ENCODE peak calls at places on chromosomes 6 and 20, in eight cellular contexts. One of them, this sample, is unnamed.

GRCh38 chr6:54860739-54861138 is 14.2 kb downstream of the FAM83B start:
- DNase-seq in AG10803: peak; percentile 32
- DNase-seq in fibroblast of villous mesenchyme: peak; percentile 52
- DNase-seq in stomach: no peak
- DNase-seq in fibroblast of mammary gland: peak; percentile 52
- DNase-seq in IMR-90: peak; percentile 72
- DNase-seq in astrocyte of the spinal cord: peak; percentile 72
- DNase-seq in H1: no peak
- DNase-seq in this sample: no peak

GRCh38 chr20:44208770-44209169 is 1.8 kb downstream of the OSER1 start:
- DNase-seq in AG10803: peak; percentile 50
- DNase-seq in stomach: no peak
- DNase-seq in IMR-90: peak; percentile 66
- DNase-seq in fibroblast of villous mesenchyme: peak; percentile 51
- DNase-seq in fibroblast of mammary gland: peak; percentile 51
- DNase-seq in astrocyte of the spinal cord: peak; percentile 3
- DNase-seq in H1: no peak
- DNase-seq in this sample: peak; percentile 55

GRCh38 chr6:34552620-34553019 is 3.5 kb downstream of the SPDEF start:
- DNase-seq in AG10803: no peak
- DNase-seq in fibroblast of villous mesenchyme: no peak
- DNase-seq in stomach: no peak
- DNase-seq in fibroblast of mammary gland: no peak
- DNase-seq in IMR-90: no peak
- DNase-seq in astrocyte of the spinal cord: no peak
- DNase-seq in H1: no peak
- DNase-seq in this sample: no peak

GRCh38 chr20:47995661-47996060 is 210.4 kb upstream of the SULF2 start:
- DNase-seq in astrocyte of the spinal cord: no peak
- DNase-seq in IMR-90: no peak
- DNase-seq in fibroblast of mammary gland: no peak
- DNase-seq in H1: no peak
- DNase-seq in stomach: no peak
- DNase-seq in fibroblast of villous mesenchyme: no peak
- DNase-seq in AG10803: no peak
- DNase-seq in this sample: no peak

GRCh38 chr20:19907326-19908056 is 109.7 kb upstream of the NAA20 start:
- DNase-seq in H1: no peak
- DNase-seq in astrocyte of the spinal cord: no peak
- DNase-seq in fibroblast of mammary gland: no peak
- DNase-seq in IMR-90: no peak
- DNase-seq in stomach: no peak
- DNase-seq in fibroblast of villous mesenchyme: peak; percentile 35
- DNase-seq in AG10803: no peak
- DNase-seq in this sample: no peak

GRCh38 chr20:44601801-44602204 is 19.4 kb downstream of the PKIG start:
- DNase-seq in IMR-90: peak; percentile 87
- DNase-seq in fibroblast of mammary gland: peak; percentile 84
- DNase-seq in astrocyte of the spinal cord: peak; percentile 93
- DNase-seq in H1: no peak
- DNase-seq in stomach: no peak
- DNase-seq in AG10803: peak; percentile 86
- DNase-seq in fibroblast of villous mesenchyme: peak; percentile 79
- DNase-seq in this sample: peak; percentile 32

GRCh38 chr20:10731190-10731955 is 57.6 kb upstream of the JAG1 start:
- DNase-seq in IMR-90: peak; percentile 49
- DNase-seq in stomach: no peak
- DNase-seq in astrocyte of the spinal cord: no peak
- DNase-seq in fibroblast of mammary gland: peak; percentile 37
- DNase-seq in fibroblast of villous mesenchyme: no peak
- DNase-seq in H1: no peak
- DNase-seq in AG10803: peak; percentile 25
- DNase-seq in this sample: no peak

GRCh38 chr20:46269372-46269771 is 38.9 kb downstream of the CDH22 start:
- DNase-seq in IMR-90: no peak
- DNase-seq in fibroblast of mammary gland: no peak
- DNase-seq in fibroblast of villous mesenchyme: no peak
- DNase-seq in astrocyte of the spinal cord: no peak
- DNase-seq in H1: no peak
- DNase-seq in stomach: no peak
- DNase-seq in AG10803: no peak
- DNase-seq in this sample: no peak

GRCh38 chr6:139375239-139376053 is 998 bp upstream of the CITED2 start:
- DNase-seq in astrocyte of the spinal cord: peak; percentile 98
- DNase-seq in fibroblast of villous mesenchyme: peak; percentile 99
- DNase-seq in AG10803: peak; percentile 100
- DNase-seq in stomach: peak; percentile 92
- DNase-seq in H1: peak; percentile 71
- DNase-seq in IMR-90: peak; percentile 98
- DNase-seq in fibroblast of mammary gland: peak; percentile 98
- DNase-seq in this sample: peak; percentile 98

GRCh38 chr6:20837189-20837588 is 302.9 kb downstream of the CDKAL1 start:
- DNase-seq in H1: no peak
- DNase-seq in IMR-90: no peak
- DNase-seq in astrocyte of the spinal cord: no peak
- DNase-seq in fibroblast of mammary gland: no peak
- DNase-seq in fibroblast of villous mesenchyme: no peak
- DNase-seq in stomach: no peak
- DNase-seq in AG10803: no peak
- DNase-seq in this sample: no peak

GRCh38 chr20:64228751-64229518 is 26.6 kb upstream of the PCMTD2 start:
- DNase-seq in AG10803: no peak
- DNase-seq in fibroblast of villous mesenchyme: no peak
- DNase-seq in IMR-90: no peak
- DNase-seq in astrocyte of the spinal cord: no peak
- DNase-seq in fibroblast of mammary gland: no peak
- DNase-seq in H1: no peak
- DNase-seq in stomach: no peak
- DNase-seq in this sample: no peak

GRCh38 chr20:50578778-50579165 is 68.6 kb downstream of the PTPN1 start:
- DNase-seq in fibroblast of mammary gland: no peak
- DNase-seq in IMR-90: no peak
- DNase-seq in H1: no peak
- DNase-seq in AG10803: no peak
- DNase-seq in astrocyte of the spinal cord: no peak
- DNase-seq in fibroblast of villous mesenchyme: no peak
- DNase-seq in stomach: no peak
- DNase-seq in this sample: no peak

GRCh38 chr20:51586005-51586440 is 43.5 kb upstream of the NFATC2 start:
- DNase-seq in astrocyte of the spinal cord: peak; percentile 80
- DNase-seq in IMR-90: peak; percentile 83
- DNase-seq in AG10803: peak; percentile 99
- DNase-seq in fibroblast of mammary gland: peak; percentile 97
- DNase-seq in stomach: no peak
- DNase-seq in H1: no peak
- DNase-seq in fibroblast of villous mesenchyme: peak; percentile 64
- DNase-seq in this sample: peak; percentile 87

GRCh38 chr6:143018955-143019354 is 41.7 kb upstream of the AIG1 start:
- DNase-seq in fibroblast of mammary gland: peak; percentile 68
- DNase-seq in stomach: no peak
- DNase-seq in astrocyte of the spinal cord: no peak
- DNase-seq in fibroblast of villous mesenchyme: peak; percentile 47
- DNase-seq in H1: no peak
- DNase-seq in AG10803: peak; percentile 13
- DNase-seq in IMR-90: peak; percentile 20
- DNase-seq in this sample: no peak

GRCh38 chr20:43361526-43361925 is 96.2 kb upstream of the SRSF6 start:
- DNase-seq in stomach: no peak
- DNase-seq in astrocyte of the spinal cord: no peak
- DNase-seq in fibroblast of mammary gland: no peak
- DNase-seq in fibroblast of villous mesenchyme: no peak
- DNase-seq in H1: no peak
- DNase-seq in IMR-90: no peak
- DNase-seq in AG10803: no peak
- DNase-seq in this sample: no peak

GRCh38 chr6:144953552-144954240 is 668.6 kb downstream of the UTRN start:
- DNase-seq in fibroblast of villous mesenchyme: no peak
- DNase-seq in IMR-90: peak; percentile 62
- DNase-seq in astrocyte of the spinal cord: peak; percentile 77
- DNase-seq in H1: peak; percentile 41
- DNase-seq in stomach: no peak
- DNase-seq in fibroblast of mammary gland: peak; percentile 10
- DNase-seq in AG10803: peak; percentile 84
- DNase-seq in this sample: peak; percentile 77

GRCh38 chr6:151229401-151230276 is 10.1 kb upstream of the AKAP12 start:
- DNase-seq in IMR-90: no peak
- DNase-seq in fibroblast of mammary gland: no peak
- DNase-seq in stomach: no peak
- DNase-seq in H1: no peak
- DNase-seq in fibroblast of villous mesenchyme: no peak
- DNase-seq in AG10803: no peak
- DNase-seq in astrocyte of the spinal cord: no peak
- DNase-seq in this sample: no peak

DNA sequence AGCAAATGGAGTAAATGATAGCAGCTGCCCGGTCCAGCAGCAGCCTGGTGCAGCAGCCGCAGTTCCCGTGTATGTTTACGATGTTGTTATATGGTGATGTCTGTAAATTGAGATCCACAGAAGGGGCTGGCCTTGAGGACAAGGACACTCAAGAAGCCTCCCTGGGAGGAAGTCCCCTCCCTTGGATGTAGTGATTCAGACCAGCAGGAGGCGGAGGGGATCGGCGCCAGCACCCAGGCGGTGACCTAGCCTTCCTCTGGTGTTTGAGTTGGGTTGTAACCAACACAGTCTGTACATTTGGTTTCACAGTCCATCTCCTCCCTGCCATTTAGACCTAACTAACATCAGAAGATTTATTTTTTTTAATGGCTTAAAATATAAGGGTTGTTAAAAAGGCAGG is 187.8 kb downstream of the SYNDIG1 start:
- DNase-seq in astrocyte of the spinal cord: peak; percentile 91
- DNase-seq in stomach: peak; percentile 72
- DNase-seq in H1: no peak
- DNase-seq in fibroblast of mammary gland: peak; percentile 60
- DNase-seq in IMR-90: peak; percentile 22
- DNase-seq in AG10803: no peak
- DNase-seq in fibroblast of villous mesenchyme: no peak
- DNase-seq in this sample: no peak
- TF ChIP-seq CTCF in astrocyte of the spinal cord: peak; percentile 46
- TF ChIP-seq CTCF in stomach: peak; percentile 20
- TF ChIP-seq CTCF in H1: no peak
- TF ChIP-seq CTCF in fibroblast of mammary gland: peak; percentile 27
- TF ChIP-seq CTCF in IMR-90: peak; percentile 10
- TF ChIP-seq CTCF in AG10803: no peak
- TF ChIP-seq CTCF in fibroblast of villous mesenchyme: no peak
- TF ChIP-seq CTCF in this sample: no peak

GRCh38 chr6:133047065-133047665 is 194.0 kb upstream of the EYA4 start:
- DNase-seq in fibroblast of villous mesenchyme: no peak
- DNase-seq in fibroblast of mammary gland: no peak
- DNase-seq in astrocyte of the spinal cord: no peak
- DNase-seq in stomach: no peak
- DNase-seq in H1: no peak
- DNase-seq in AG10803: no peak
- DNase-seq in IMR-90: no peak
- DNase-seq in this sample: no peak

GRCh38 chr6:133047706-133048105 is 193.5 kb upstream of the EYA4 start:
- DNase-seq in astrocyte of the spinal cord: no peak
- DNase-seq in fibroblast of villous mesenchyme: no peak
- DNase-seq in AG10803: no peak
- DNase-seq in fibroblast of mammary gland: no peak
- DNase-seq in stomach: no peak
- DNase-seq in H1: no peak
- DNase-seq in IMR-90: no peak
- DNase-seq in this sample: no peak

GRCh38 chr6:133055527-133055966 is 185.6 kb upstream of the EYA4 start:
- DNase-seq in AG10803: no peak
- DNase-seq in astrocyte of the spinal cord: no peak
- DNase-seq in H1: peak; percentile 33
- DNase-seq in IMR-90: no peak
- DNase-seq in fibroblast of mammary gland: no peak
- DNase-seq in stomach: no peak
- DNase-seq in fibroblast of villous mesenchyme: no peak
- DNase-seq in this sample: no peak

GRCh38 chr6:133052465-133052864 is 188.7 kb upstream of the EYA4 start:
- DNase-seq in fibroblast of mammary gland: no peak
- DNase-seq in IMR-90: no peak
- DNase-seq in AG10803: no peak
- DNase-seq in fibroblast of villous mesenchyme: no peak
- DNase-seq in astrocyte of the spinal cord: no peak
- DNase-seq in stomach: no peak
- DNase-seq in H1: no peak
- DNase-seq in this sample: no peak

GRCh38 chr6:133051264-133051663 is 189.9 kb upstream of the EYA4 start:
- DNase-seq in AG10803: no peak
- DNase-seq in fibroblast of villous mesenchyme: no peak
- DNase-seq in fibroblast of mammary gland: no peak
- DNase-seq in H1: no peak
- DNase-seq in stomach: no peak
- DNase-seq in IMR-90: peak; percentile 9
- DNase-seq in astrocyte of the spinal cord: no peak
- DNase-seq in this sample: no peak
- TF ChIP-seq CTCF in AG10803: no peak
- TF ChIP-seq CTCF in fibroblast of villous mesenchyme: no peak
- TF ChIP-seq CTCF in fibroblast of mammary gland: no peak
- TF ChIP-seq CTCF in H1: no peak
- TF ChIP-seq CTCF in stomach: no peak
- TF ChIP-seq CTCF in IMR-90: no peak
- TF ChIP-seq CTCF in astrocyte of the spinal cord: no peak
- TF ChIP-seq CTCF in this sample: no peak

DNA sequence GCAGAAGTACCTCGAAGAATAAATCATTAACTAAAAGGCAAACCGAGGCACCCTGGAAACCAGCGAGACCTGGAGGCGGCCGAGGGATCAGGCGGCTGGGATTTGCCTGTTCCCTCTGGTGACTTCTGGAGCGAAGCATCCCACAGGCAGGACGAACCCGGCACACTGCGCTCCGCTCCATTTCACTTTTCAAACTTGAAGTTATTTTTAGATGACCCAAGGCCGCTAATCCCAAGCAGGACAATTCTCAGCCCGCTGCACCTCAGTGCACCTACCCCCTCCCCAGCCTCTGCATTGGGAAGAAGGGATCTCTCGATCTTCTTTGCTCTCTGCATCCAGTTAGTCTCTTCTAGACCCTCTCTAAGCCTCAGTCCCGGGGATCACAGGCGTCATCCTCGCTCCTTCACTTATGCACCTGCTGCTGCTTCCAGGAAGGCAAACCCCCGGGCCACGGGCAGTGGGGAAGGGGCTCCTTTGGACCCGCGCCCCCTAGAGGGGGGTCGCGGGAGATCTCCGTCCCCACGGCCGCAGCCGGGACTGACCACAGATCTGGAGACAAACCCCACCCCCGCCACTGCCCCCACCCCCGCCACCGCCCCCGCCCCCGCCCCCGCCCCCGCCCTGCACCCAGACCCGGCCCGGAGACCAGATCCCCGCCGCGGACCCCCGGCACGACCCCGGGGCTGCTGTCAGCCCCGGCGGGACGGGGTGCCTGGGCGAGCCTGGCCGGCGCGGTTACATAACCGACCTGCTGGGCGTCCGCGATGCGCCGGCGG is 636 bp downstream of the RCAN2 start:
- DNase-seq in fibroblast of mammary gland: no peak
- DNase-seq in H1: no peak
- DNase-seq in stomach: peak; percentile 27
- DNase-seq in astrocyte of the spinal cord: no peak
- DNase-seq in fibroblast of villous mesenchyme: no peak
- DNase-seq in AG10803: no peak
- DNase-seq in IMR-90: no peak
- DNase-seq in this sample: no peak
- TF ChIP-seq CTCF in fibroblast of mammary gland: peak; percentile 6
- TF ChIP-seq CTCF in H1: peak; percentile 47
- TF ChIP-seq CTCF in stomach: no peak
- TF ChIP-seq CTCF in astrocyte of the spinal cord: peak; percentile 44
- TF ChIP-seq CTCF in fibroblast of villous mesenchyme: peak; percentile 34
- TF ChIP-seq CTCF in AG10803: peak; percentile 22
- TF ChIP-seq CTCF in IMR-90: no peak
- TF ChIP-seq CTCF in this sample: peak; percentile 17

GRCh38 chr6:114638346-114638745 is 295.5 kb upstream of the HS3ST5 start:
- DNase-seq in stomach: no peak
- DNase-seq in H1: peak; percentile 34
- DNase-seq in fibroblast of villous mesenchyme: no peak
- DNase-seq in IMR-90: no peak
- DNase-seq in fibroblast of mammary gland: no peak
- DNase-seq in AG10803: no peak
- DNase-seq in astrocyte of the spinal cord: no peak
- DNase-seq in this sample: no peak
- TF ChIP-seq CTCF in stomach: no peak
- TF ChIP-seq CTCF in H1: peak; percentile 59
- TF ChIP-seq CTCF in fibroblast of villous mesenchyme: no peak
- TF ChIP-seq CTCF in IMR-90: no peak
- TF ChIP-seq CTCF in fibroblast of mammary gland: no peak
- TF ChIP-seq CTCF in AG10803: no peak
- TF ChIP-seq CTCF in astrocyte of the spinal cord: no peak
- TF ChIP-seq CTCF in this sample: no peak

This sample was measured in HFFc6.